ENCODE peak calls at places on chromosomes 7 and 10, in nine cellular contexts. H is prostate gland, M is erythroblast, T is mucosa of gallbladder, N is upper lobe of left lung, X is HCT116, V is smooth muscle cell of the brain vasculature, S is cardiac fibroblast, G is brain pericyte. Z is an unnamed sample.

GRCh38 chr10:59240581-59241183 is 64.2 kb downstream of the PHYHIPL start:
- DNase-seq in H (peak), M (peak), T (peak), N (no peak), X (peak), V (peak), S (peak), G (no peak), Z (peak)

GRCh38 chr10:1454964-1455363 is 282.4 kb downstream of the ADARB2 start:
- DNase-seq in H (no peak), M (no peak), T (no peak), N (no peak), X (no peak), V (no peak), S (no peak), G (no peak), Z (no peak)

GRCh38 chr10:121485443-121486139 is 112.7 kb downstream of the FGFR2 start:
- DNase-seq in H (no peak), M (no peak), T (no peak), N (no peak), X (no peak), V (no peak), S (no peak), G (no peak), Z (no peak)

GRCh38 chr10:100866010-100866409 is 46.8 kb upstream of the SLF2 start:
- DNase-seq in H (no peak), M (no peak), T (no peak), N (no peak), X (no peak), V (no peak), S (no peak), G (no peak), Z (no peak)

GRCh38 chr7:106802589-106802988 is 62.5 kb upstream of the PIK3CG start:
- DNase-seq in H (no peak), M (no peak), T (no peak), N (no peak), X (no peak), V (no peak), S (no peak), G (no peak), Z (no peak)

GRCh38 chr10:8183241-8183704 is 128.8 kb downstream of the GATA3 start:
- DNase-seq in H (no peak), M (no peak), T (no peak), N (no peak), X (no peak), V (no peak), S (peak), G (no peak), Z (no peak)

GRCh38 chr10:103553743-103554487 is 60.4 kb downstream of the NEURL1 start:
- DNase-seq in H (no peak), M (no peak), T (no peak), N (no peak), X (no peak), V (no peak), S (no peak), G (no peak), Z (no peak)

GRCh38 chr7:157651366-157652160 is 314.8 kb downstream of the DNAJB6 start:
- DNase-seq in H (no peak), M (no peak), T (no peak), N (no peak), X (no peak), V (no peak), S (no peak), G (no peak), Z (no peak)

GRCh38 chr10:76082232-76082631 is 650.8 kb downstream of the LRMDA start:
- DNase-seq in H (no peak), M (no peak), T (no peak), N (no peak), X (no peak), V (no peak), S (no peak), G (no peak), Z (no peak)

GRCh38 chr10:101618871-101619270 is 30.8 kb downstream of the DPCD start:
- DNase-seq in H (no peak), M (no peak), T (no peak), N (no peak), X (no peak), V (no peak), S (no peak), G (no peak), Z (no peak)